ENCODE peak calls at places on chromosomes 3 and 15, in six cellular contexts. One of them, this sample, is unnamed.
A peak's percentile ranks its signal among the peaks of the same experiment; 100 is the strongest.

GRCh38 chr3:178367817-178368617 is 168.2 kb upstream of the KCNMB2 start:
- DNase-seq in activated effector memory CD4-positive, alpha-beta T cell treated with anti-CD3 and anti-CD28 coated beads, Interleukin-2, amount 50 U/mL, for 16 hours: no peak
- DNase-seq in GM12864: no peak
- DNase-seq in GM03348: no peak
- DNase-seq in brain microvascular endothelial cell: no peak
- DNase-seq in heart left ventricle: no peak
- DNase-seq in this sample: no peak

GRCh38 chr3:69276884-69277283 is 109.0 kb downstream of the FRMD4B start:
- DNase-seq in activated effector memory CD4-positive, alpha-beta T cell treated with anti-CD3 and anti-CD28 coated beads, Interleukin-2, amount 50 U/mL, for 16 hours: no peak
- DNase-seq in GM12864: no peak
- DNase-seq in GM03348: no peak
- DNase-seq in brain microvascular endothelial cell: no peak
- DNase-seq in heart left ventricle: no peak
- DNase-seq in this sample: no peak

GRCh38 chr15:81375461-81375860 is 1.4 kb upstream of the TMC3 start:
- DNase-seq in activated effector memory CD4-positive, alpha-beta T cell treated with anti-CD3 and anti-CD28 coated beads, Interleukin-2, amount 50 U/mL, for 16 hours: no peak
- DNase-seq in GM12864: no peak
- DNase-seq in GM03348: no peak
- DNase-seq in brain microvascular endothelial cell: no peak
- DNase-seq in heart left ventricle: no peak
- DNase-seq in this sample: no peak

GRCh38 chr3:61876797-61877196 is 315.4 kb downstream of the PTPRG start:
- DNase-seq in activated effector memory CD4-positive, alpha-beta T cell treated with anti-CD3 and anti-CD28 coated beads, Interleukin-2, amount 50 U/mL, for 16 hours: no peak
- DNase-seq in GM12864: no peak
- DNase-seq in GM03348: peak; percentile 76
- DNase-seq in brain microvascular endothelial cell: no peak
- DNase-seq in heart left ventricle: no peak
- DNase-seq in this sample: peak; percentile 92

GRCh38 chr3:107412376-107412775 is 35.1 kb downstream of the CCDC54 start:
- DNase-seq in activated effector memory CD4-positive, alpha-beta T cell treated with anti-CD3 and anti-CD28 coated beads, Interleukin-2, amount 50 U/mL, for 16 hours: no peak
- DNase-seq in GM12864: no peak
- DNase-seq in GM03348: peak; percentile 22
- DNase-seq in brain microvascular endothelial cell: no peak
- DNase-seq in heart left ventricle: no peak
- DNase-seq in this sample: no peak

GRCh38 chr15:96177279-96177678 is 153.2 kb upstream of the NR2F2 start:
- DNase-seq in activated effector memory CD4-positive, alpha-beta T cell treated with anti-CD3 and anti-CD28 coated beads, Interleukin-2, amount 50 U/mL, for 16 hours: no peak
- DNase-seq in GM12864: no peak
- DNase-seq in GM03348: no peak
- DNase-seq in brain microvascular endothelial cell: no peak
- DNase-seq in heart left ventricle: no peak
- DNase-seq in this sample: no peak

GRCh38 chr3:120470870-120471269 is 20.1 kb upstream of the FSTL1 start:
- DNase-seq in activated effector memory CD4-positive, alpha-beta T cell treated with anti-CD3 and anti-CD28 coated beads, Interleukin-2, amount 50 U/mL, for 16 hours: no peak
- DNase-seq in GM12864: no peak
- DNase-seq in GM03348: peak; percentile 33
- DNase-seq in brain microvascular endothelial cell: no peak
- DNase-seq in heart left ventricle: no peak
- DNase-seq in this sample: no peak

GRCh38 chr3:117873236-117873635 is 1161.4 kb downstream of the IGSF11 start:
- DNase-seq in activated effector memory CD4-positive, alpha-beta T cell treated with anti-CD3 and anti-CD28 coated beads, Interleukin-2, amount 50 U/mL, for 16 hours: no peak
- DNase-seq in GM12864: no peak
- DNase-seq in GM03348: no peak
- DNase-seq in brain microvascular endothelial cell: no peak
- DNase-seq in heart left ventricle: peak; percentile 44
- DNase-seq in this sample: no peak

GRCh38 chr3:17846466-17846865 is 104.0 kb upstream of the TBC1D5 start:
- DNase-seq in activated effector memory CD4-positive, alpha-beta T cell treated with anti-CD3 and anti-CD28 coated beads, Interleukin-2, amount 50 U/mL, for 16 hours: no peak
- DNase-seq in GM12864: no peak
- DNase-seq in GM03348: peak; percentile 63
- DNase-seq in brain microvascular endothelial cell: no peak
- DNase-seq in heart left ventricle: no peak
- DNase-seq in this sample: peak; percentile 52

GRCh38 chr3:109224333-109224732 is 87.8 kb downstream of the C3orf85 start:
- DNase-seq in activated effector memory CD4-positive, alpha-beta T cell treated with anti-CD3 and anti-CD28 coated beads, Interleukin-2, amount 50 U/mL, for 16 hours: no peak
- DNase-seq in GM12864: no peak
- DNase-seq in GM03348: no peak
- DNase-seq in brain microvascular endothelial cell: no peak
- DNase-seq in heart left ventricle: no peak
- DNase-seq in this sample: no peak

GRCh38 chr3:111831840-111832239 is 27.2 kb upstream of the PHLDB2 start:
- DNase-seq in activated effector memory CD4-positive, alpha-beta T cell treated with anti-CD3 and anti-CD28 coated beads, Interleukin-2, amount 50 U/mL, for 16 hours: no peak
- DNase-seq in GM12864: no peak
- DNase-seq in GM03348: peak; percentile 6
- DNase-seq in brain microvascular endothelial cell: no peak
- DNase-seq in heart left ventricle: no peak
- DNase-seq in this sample: no peak

GRCh38 chr15:63091679-63092078 is 30.0 kb upstream of the LACTB start:
- DNase-seq in activated effector memory CD4-positive, alpha-beta T cell treated with anti-CD3 and anti-CD28 coated beads, Interleukin-2, amount 50 U/mL, for 16 hours: no peak
- DNase-seq in GM12864: no peak
- DNase-seq in GM03348: no peak
- DNase-seq in brain microvascular endothelial cell: no peak
- DNase-seq in heart left ventricle: no peak
- DNase-seq in this sample: no peak

GRCh38 chr3:88005066-88005465 is 53.7 kb downstream of the CGGBP1 start:
- DNase-seq in activated effector memory CD4-positive, alpha-beta T cell treated with anti-CD3 and anti-CD28 coated beads, Interleukin-2, amount 50 U/mL, for 16 hours: no peak
- DNase-seq in GM12864: no peak
- DNase-seq in GM03348: peak; percentile 50
- DNase-seq in brain microvascular endothelial cell: no peak
- DNase-seq in heart left ventricle: no peak
- DNase-seq in this sample: peak; percentile 68

GRCh38 chr3:117719316-117719926 is 1009.8 kb downstream of the TUSC7 start:
- DNase-seq in activated effector memory CD4-positive, alpha-beta T cell treated with anti-CD3 and anti-CD28 coated beads, Interleukin-2, amount 50 U/mL, for 16 hours: no peak
- DNase-seq in GM12864: no peak
- DNase-seq in GM03348: peak; percentile 44
- DNase-seq in brain microvascular endothelial cell: no peak
- DNase-seq in heart left ventricle: no peak
- DNase-seq in this sample: peak; percentile 71

GRCh38 chr3:104909721-104910120 is 457.0 kb upstream of the ALCAM start:
- DNase-seq in activated effector memory CD4-positive, alpha-beta T cell treated with anti-CD3 and anti-CD28 coated beads, Interleukin-2, amount 50 U/mL, for 16 hours: no peak
- DNase-seq in GM12864: no peak
- DNase-seq in GM03348: peak; percentile 14
- DNase-seq in brain microvascular endothelial cell: peak; percentile 7
- DNase-seq in heart left ventricle: no peak
- DNase-seq in this sample: no peak

GRCh38 chr3:193805448-193805847 is 212.4 kb downstream of the OPA1 start:
- DNase-seq in activated effector memory CD4-positive, alpha-beta T cell treated with anti-CD3 and anti-CD28 coated beads, Interleukin-2, amount 50 U/mL, for 16 hours: no peak
- DNase-seq in GM12864: no peak
- DNase-seq in GM03348: no peak
- DNase-seq in brain microvascular endothelial cell: peak; percentile 89
- DNase-seq in heart left ventricle: peak; percentile 92
- DNase-seq in this sample: peak; percentile 9

GRCh38 chr3:120432105-120432860 is 18.5 kb downstream of the FSTL1 start:
- DNase-seq in activated effector memory CD4-positive, alpha-beta T cell treated with anti-CD3 and anti-CD28 coated beads, Interleukin-2, amount 50 U/mL, for 16 hours: no peak
- DNase-seq in GM12864: no peak
- DNase-seq in GM03348: peak; percentile 71
- DNase-seq in brain microvascular endothelial cell: peak; percentile 91
- DNase-seq in heart left ventricle: no peak
- DNase-seq in this sample: peak; percentile 83

GRCh38 chr3:32816439-32817194 is 1.2 kb upstream of the TRIM71 start:
- DNase-seq in activated effector memory CD4-positive, alpha-beta T cell treated with anti-CD3 and anti-CD28 coated beads, Interleukin-2, amount 50 U/mL, for 16 hours: peak; percentile 62
- DNase-seq in GM12864: no peak
- DNase-seq in GM03348: peak; percentile 48
- DNase-seq in brain microvascular endothelial cell: no peak
- DNase-seq in heart left ventricle: no peak
- DNase-seq in this sample: peak; percentile 58

GRCh38 chr3:119380697-119381096 is 82.7 kb downstream of the TMEM39A start:
- DNase-seq in activated effector memory CD4-positive, alpha-beta T cell treated with anti-CD3 and anti-CD28 coated beads, Interleukin-2, amount 50 U/mL, for 16 hours: no peak
- DNase-seq in GM12864: no peak
- DNase-seq in GM03348: peak; percentile 13
- DNase-seq in brain microvascular endothelial cell: no peak
- DNase-seq in heart left ventricle: no peak
- DNase-seq in this sample: no peak

GRCh38 chr15:22912256-22912655 is 67.9 kb downstream of the CYFIP1 start:
- DNase-seq in activated effector memory CD4-positive, alpha-beta T cell treated with anti-CD3 and anti-CD28 coated beads, Interleukin-2, amount 50 U/mL, for 16 hours: no peak
- DNase-seq in GM12864: no peak
- DNase-seq in GM03348: no peak
- DNase-seq in brain microvascular endothelial cell: no peak
- DNase-seq in heart left ventricle: no peak
- DNase-seq in this sample: no peak

GRCh38 chr3:9779721-9780450 is 10.1 kb upstream of the CAMK1 start:
- DNase-seq in activated effector memory CD4-positive, alpha-beta T cell treated with anti-CD3 and anti-CD28 coated beads, Interleukin-2, amount 50 U/mL, for 16 hours: peak; percentile 65
- DNase-seq in GM12864: peak; percentile 36
- DNase-seq in GM03348: no peak
- DNase-seq in brain microvascular endothelial cell: no peak
- DNase-seq in heart left ventricle: no peak
- DNase-seq in this sample: no peak

GRCh38 chr3:167783781-167784180 is 48.3 kb downstream of the SERPINI1 start:
- DNase-seq in activated effector memory CD4-positive, alpha-beta T cell treated with anti-CD3 and anti-CD28 coated beads, Interleukin-2, amount 50 U/mL, for 16 hours: no peak
- DNase-seq in GM12864: no peak
- DNase-seq in GM03348: no peak
- DNase-seq in brain microvascular endothelial cell: no peak
- DNase-seq in heart left ventricle: no peak
- DNase-seq in this sample: no peak

GRCh38 chr3:16227566-16227965 is 37.2 kb downstream of the DPH3 start:
- DNase-seq in activated effector memory CD4-positive, alpha-beta T cell treated with anti-CD3 and anti-CD28 coated beads, Interleukin-2, amount 50 U/mL, for 16 hours: no peak
- DNase-seq in GM12864: no peak
- DNase-seq in GM03348: no peak
- DNase-seq in brain microvascular endothelial cell: no peak
- DNase-seq in heart left ventricle: no peak
- DNase-seq in this sample: no peak

GRCh38 chr15:95150466-95150865 is 919.1 kb downstream of the MCTP2 start:
- DNase-seq in activated effector memory CD4-positive, alpha-beta T cell treated with anti-CD3 and anti-CD28 coated beads, Interleukin-2, amount 50 U/mL, for 16 hours: no peak
- DNase-seq in GM12864: no peak
- DNase-seq in GM03348: no peak
- DNase-seq in brain microvascular endothelial cell: no peak
- DNase-seq in heart left ventricle: no peak
- DNase-seq in this sample: no peak

GRCh38 chr15:43473885-43474284 is 19.1 kb downstream of the TP53BP1 start:
- DNase-seq in activated effector memory CD4-positive, alpha-beta T cell treated with anti-CD3 and anti-CD28 coated beads, Interleukin-2, amount 50 U/mL, for 16 hours: no peak
- DNase-seq in GM12864: no peak
- DNase-seq in GM03348: no peak
- DNase-seq in brain microvascular endothelial cell: no peak
- DNase-seq in heart left ventricle: no peak
- DNase-seq in this sample: no peak

GRCh38 chr15:67066041-67067021 is 929 bp downstream of the SMAD3 start:
- DNase-seq in activated effector memory CD4-positive, alpha-beta T cell treated with anti-CD3 and anti-CD28 coated beads, Interleukin-2, amount 50 U/mL, for 16 hours: peak; percentile 81
- DNase-seq in GM12864: no peak
- DNase-seq in GM03348: peak; percentile 47
- DNase-seq in brain microvascular endothelial cell: no peak
- DNase-seq in heart left ventricle: no peak
- DNase-seq in this sample: peak; percentile 63

GRCh38 chr3:13588221-13588701 is 39.3 kb downstream of the FBLN2 start:
- DNase-seq in activated effector memory CD4-positive, alpha-beta T cell treated with anti-CD3 and anti-CD28 coated beads, Interleukin-2, amount 50 U/mL, for 16 hours: no peak
- DNase-seq in GM12864: no peak
- DNase-seq in GM03348: no peak
- DNase-seq in brain microvascular endothelial cell: peak; percentile 28
- DNase-seq in heart left ventricle: no peak
- DNase-seq in this sample: no peak

GRCh38 chr3:11718582-11719405 is 75.1 kb upstream of the VGLL4 start:
- DNase-seq in activated effector memory CD4-positive, alpha-beta T cell treated with anti-CD3 and anti-CD28 coated beads, Interleukin-2, amount 50 U/mL, for 16 hours: peak; percentile 82
- DNase-seq in GM12864: no peak
- DNase-seq in GM03348: peak; percentile 66
- DNase-seq in brain microvascular endothelial cell: peak; percentile 49
- DNase-seq in heart left ventricle: peak; percentile 80
- DNase-seq in this sample: peak; percentile 82

GRCh38 chr15:64461577-64462162 is 1.3 kb downstream of the ZNF609 start:
- DNase-seq in activated effector memory CD4-positive, alpha-beta T cell treated with anti-CD3 and anti-CD28 coated beads, Interleukin-2, amount 50 U/mL, for 16 hours: peak; percentile 64
- DNase-seq in GM12864: peak; percentile 40
- DNase-seq in GM03348: peak; percentile 24
- DNase-seq in brain microvascular endothelial cell: peak; percentile 52
- DNase-seq in heart left ventricle: no peak
- DNase-seq in this sample: peak; percentile 40

GRCh38 chr3:189721873-189722665 is 90.9 kb downstream of the TP63 start:
- DNase-seq in activated effector memory CD4-positive, alpha-beta T cell treated with anti-CD3 and anti-CD28 coated beads, Interleukin-2, amount 50 U/mL, for 16 hours: no peak
- DNase-seq in GM12864: no peak
- DNase-seq in GM03348: no peak
- DNase-seq in brain microvascular endothelial cell: no peak
- DNase-seq in heart left ventricle: no peak
- DNase-seq in this sample: peak; percentile 25

GRCh38 chr3:182606905-182607504 is 186.3 kb upstream of the ATP11B start:
- DNase-seq in activated effector memory CD4-positive, alpha-beta T cell treated with anti-CD3 and anti-CD28 coated beads, Interleukin-2, amount 50 U/mL, for 16 hours: no peak
- DNase-seq in GM12864: no peak
- DNase-seq in GM03348: no peak
- DNase-seq in brain microvascular endothelial cell: no peak
- DNase-seq in heart left ventricle: no peak
- DNase-seq in this sample: no peak

GRCh38 chr15:98650871-98651481 is 2.6 kb downstream of the IGF1R start:
- DNase-seq in activated effector memory CD4-positive, alpha-beta T cell treated with anti-CD3 and anti-CD28 coated beads, Interleukin-2, amount 50 U/mL, for 16 hours: no peak
- DNase-seq in GM12864: no peak
- DNase-seq in GM03348: peak; percentile 43
- DNase-seq in brain microvascular endothelial cell: no peak
- DNase-seq in heart left ventricle: no peak
- DNase-seq in this sample: peak; percentile 75

GRCh38 chr3:72270072-72270611 is 485.2 kb upstream of the PROK2 start:
- DNase-seq in activated effector memory CD4-positive, alpha-beta T cell treated with anti-CD3 and anti-CD28 coated beads, Interleukin-2, amount 50 U/mL, for 16 hours: no peak
- DNase-seq in GM12864: no peak
- DNase-seq in GM03348: peak; percentile 87
- DNase-seq in brain microvascular endothelial cell: peak; percentile 95
- DNase-seq in heart left ventricle: peak; percentile 87
- DNase-seq in this sample: peak; percentile 98

GRCh38 chr3:65503776-65504175 is 534.9 kb downstream of the MAGI1 start:
- DNase-seq in activated effector memory CD4-positive, alpha-beta T cell treated with anti-CD3 and anti-CD28 coated beads, Interleukin-2, amount 50 U/mL, for 16 hours: no peak
- DNase-seq in GM12864: no peak
- DNase-seq in GM03348: no peak
- DNase-seq in brain microvascular endothelial cell: no peak
- DNase-seq in heart left ventricle: no peak
- DNase-seq in this sample: no peak

GRCh38 chr3:125137432-125138033 is 75.0 kb downstream of the SLC12A8 start:
- DNase-seq in activated effector memory CD4-positive, alpha-beta T cell treated with anti-CD3 and anti-CD28 coated beads, Interleukin-2, amount 50 U/mL, for 16 hours: no peak
- DNase-seq in GM12864: no peak
- DNase-seq in GM03348: peak; percentile 80
- DNase-seq in brain microvascular endothelial cell: no peak
- DNase-seq in heart left ventricle: no peak
- DNase-seq in this sample: no peak

This sample was measured in adipocyte.